ENCODE peak calls at places on chromosomes 7 and 10, in four cellular contexts. W is breast epithelium, F is right atrium auricular region, E is heart right ventricle. M is an unnamed sample.

GRCh38 chr10:97726636-97727178 is 10.2 kb upstream of the ZFYVE27 start:
- DNase-seq in E (no peak), W (no peak), F (no peak), M (no peak)

GRCh38 chr7:112010994-112011393 is 195.2 kb downstream of the DOCK4 start:
- DNase-seq in F (no peak), E (no peak), W (no peak), M (no peak)

GRCh38 chr7:142771353-142771723 is 568 bp downstream of the PRSS2 start:
- DNase-seq in F (no peak), W (no peak), E (no peak), M (no peak)

GRCh38 chr7:158355456-158356065 is 232.1 kb downstream of the PTPRN2 start:
- DNase-seq in E (no peak), F (peak; percentile 43), W (no peak), M (no peak)

GRCh38 chr10:124560377-124560776 is 98.8 kb downstream of the LHPP start:
- DNase-seq in F (peak; percentile 77), W (no peak), E (peak; percentile 56), M (no peak)

GRCh38 chr10:79483299-79483698 is 29.0 kb upstream of the EIF5AL1 start:
- DNase-seq in F (no peak), E (no peak), W (no peak), M (no peak)

GRCh38 chr7:111198255-111198654 is 107.3 kb downstream of the LRRN3 start:
- DNase-seq in F (no peak), W (no peak), E (no peak), M (no peak)

GRCh38 chr7:17558558-17559332 is 260.3 kb downstream of the AHR start:
- DNase-seq in E (no peak), W (no peak), F (no peak), M (no peak)

GRCh38 chr10:33812586-33812985 is 478.1 kb upstream of the NRP1 start:
- DNase-seq in F (no peak), W (no peak), E (no peak), M (no peak)

GRCh38 chr10:131701131-131701947 is 199.5 kb upstream of the PPP2R2D start:
- DNase-seq in E (no peak), F (peak; percentile 43), W (no peak), M (no peak)

GRCh38 chr7:55641273-55641691 is 69.0 kb upstream of the VOPP1 start:
- DNase-seq in W (peak; percentile 54), F (no peak), E (no peak), M (no peak)

GRCh38 chr7:360454-361100 is 70.6 kb downstream of the FOXL3 start:
- DNase-seq in F (no peak), W (no peak), E (peak; percentile 6), M (peak; percentile 45)

GRCh38 chr7:56537952-56538351 is 421.7 kb upstream of the NUPR2 start:
- DNase-seq in F (no peak), W (peak; percentile 21), E (no peak), M (no peak)

GRCh38 chr7:51350195-51350896 is 33.7 kb upstream of the COBL start:
- DNase-seq in F (no peak), W (peak; percentile 64), E (no peak), M (no peak)

GRCh38 chr7:155738652-155739537 is 73.4 kb downstream of the SHH start:
- DNase-seq in W (peak; percentile 43), F (peak; percentile 71), E (peak; percentile 61), M (peak; percentile 62)

GRCh38 chr10:110357252-110357780 is 52.6 kb upstream of the SMNDC1 start:
- DNase-seq in E (no peak), F (no peak), W (no peak), M (peak; percentile 60)

GRCh38 chr7:36642414-36642813 is 81.9 kb downstream of the AOAH start:
- DNase-seq in W (no peak), F (no peak), E (no peak), M (no peak)

GRCh38 chr10:102814873-102815661 is 22.1 kb downstream of the CYP17A1 start:
- DNase-seq in F (peak; percentile 83), W (peak; percentile 36), E (peak; percentile 84), M (no peak)

GRCh38 chr10:104317195-104318095 is 20.8 kb downstream of the ITPRIP start:
- DNase-seq in E (no peak), W (no peak), F (no peak), M (no peak)

GRCh38 chr10:5293691-5294550 is 70.8 kb upstream of the UCN3 start:
- DNase-seq in E (peak; percentile 69), F (no peak), W (no peak), M (peak; percentile 76)

GRCh38 chr10:68516766-68517165 is 10.6 kb downstream of the SLC25A16 start:
- DNase-seq in E (no peak), W (no peak), F (no peak), M (no peak)

GRCh38 chr10:103067951-103068350 is 125.1 kb downstream of the NT5C2 start:
- DNase-seq in F (no peak), W (no peak), E (no peak), M (no peak)

DNA sequence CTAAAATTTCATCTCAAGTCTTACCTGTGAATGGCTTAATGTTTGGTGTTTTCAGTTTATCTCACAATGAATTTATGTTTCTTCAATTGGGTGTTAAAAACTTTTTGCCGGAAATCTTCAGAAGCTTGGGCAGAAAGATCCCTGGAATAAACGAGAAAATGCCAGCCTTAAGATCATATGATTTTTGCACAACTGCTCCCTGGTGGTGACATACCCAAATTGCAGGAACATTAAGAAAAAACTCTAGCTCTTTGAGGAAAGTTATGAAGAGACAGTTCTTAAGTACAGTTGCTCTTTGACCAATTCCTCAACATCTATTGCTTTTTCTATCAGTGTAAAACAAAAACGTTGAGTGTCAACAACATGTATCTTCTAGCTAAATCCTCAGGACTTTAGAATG is 48.2 kb upstream of the CREB5 start:
- DNase-seq in W (no peak), E (no peak), F (no peak), M (no peak)
- TF ChIP-seq CTCF in W (no peak), E (no peak), F (no peak), M (no peak)

DNA sequence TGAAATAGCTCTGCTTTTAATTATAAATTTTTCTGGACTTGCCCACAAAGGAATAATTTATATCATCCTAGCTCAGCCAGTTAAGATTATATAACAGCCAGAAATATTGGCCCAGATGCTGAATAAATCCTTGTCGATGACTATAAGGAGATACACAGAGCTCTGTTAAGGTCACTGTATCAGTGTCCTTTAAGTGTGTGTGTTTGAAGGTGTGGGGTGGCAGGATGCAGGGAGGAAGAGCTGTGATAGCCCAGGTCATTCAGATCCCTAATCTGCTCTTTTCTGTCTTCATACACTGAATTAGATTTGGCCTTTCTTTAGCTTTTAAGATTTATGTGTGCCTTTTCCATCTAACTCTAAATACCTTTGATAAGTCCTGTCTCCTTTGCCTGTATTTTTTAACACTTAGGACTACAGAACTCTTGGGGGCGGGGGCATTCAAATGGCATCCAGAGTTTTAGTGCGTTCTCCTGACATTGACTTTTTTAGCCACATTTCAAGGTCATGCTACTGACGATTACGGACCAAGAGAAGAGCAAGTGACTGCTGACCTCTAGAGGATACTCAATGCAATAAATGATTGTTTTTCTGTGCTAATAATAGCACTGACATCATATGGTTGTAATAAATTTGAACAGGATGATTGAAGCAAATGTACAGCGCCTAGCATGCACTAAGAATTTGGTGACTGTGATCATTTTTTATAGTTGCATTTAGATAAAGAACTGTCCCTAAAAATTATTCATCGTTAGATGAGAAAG is 172.3 kb downstream of the CACNB2 start:
- DNase-seq in E (no peak), F (no peak), W (no peak), M (no peak)
- TF ChIP-seq CTCF in E (peak; percentile 45), F (no peak), W (peak; percentile 21), M (no peak)

DNA sequence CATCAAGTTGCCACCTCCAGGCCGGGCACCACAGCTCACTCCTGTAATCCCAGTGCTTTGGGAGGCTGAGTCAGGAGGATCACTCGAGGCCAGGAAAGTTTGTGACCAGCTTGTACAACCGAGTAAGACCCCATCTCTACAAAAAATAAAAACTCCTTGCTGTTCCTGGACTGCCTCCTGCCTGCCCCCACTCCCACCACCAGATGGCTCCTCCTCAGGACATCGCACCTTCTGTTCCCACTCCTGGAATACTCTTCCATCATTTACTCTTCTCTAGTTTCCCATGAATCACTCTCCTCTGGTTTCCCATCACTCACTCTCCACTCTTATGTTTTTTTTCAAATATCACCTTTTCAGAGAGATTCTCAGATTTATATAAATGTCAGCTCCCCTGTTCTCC is 540.7 kb downstream of the CALN1 start:
- DNase-seq in E (no peak), F (no peak), W (no peak), M (no peak)
- TF ChIP-seq CTCF in E (peak; percentile 20), F (no peak), W (no peak), M (no peak)

GRCh38 chr10:108348215-108348614 is 1183.7 kb upstream of the SORCS1 start:
- DNase-seq in E (no peak), F (no peak), W (no peak), M (no peak)

GRCh38 chr10:108346066-108346465 is 1181.6 kb upstream of the SORCS1 start:
- DNase-seq in F (no peak), E (no peak), W (no peak), M (no peak)
- TF ChIP-seq CTCF in F (no peak), E (no peak), W (no peak), M (no peak)

DNA sequence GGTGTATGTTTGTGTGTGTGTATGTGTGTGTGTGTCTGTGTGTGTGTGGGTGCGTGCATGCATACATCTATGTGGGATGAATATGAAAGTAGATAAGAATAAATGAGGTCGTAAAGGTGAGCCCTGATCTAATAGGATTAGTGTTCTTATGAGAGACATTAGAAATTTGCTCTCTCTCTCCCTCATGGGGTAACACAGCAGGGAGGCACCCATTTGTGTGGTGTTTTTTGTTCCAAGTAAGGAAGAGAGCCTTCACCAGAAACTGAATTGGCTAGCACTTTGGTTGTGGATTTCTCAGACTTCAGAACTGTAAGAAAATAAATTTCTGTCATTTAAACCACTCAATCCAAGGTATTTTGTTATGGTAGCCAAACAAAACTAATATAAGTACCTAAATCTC is 353.7 kb upstream of the CHRM2 start:
- DNase-seq in F (no peak), W (no peak), E (no peak), M (no peak)
- TF ChIP-seq CTCF in F (no peak), W (no peak), E (no peak), M (no peak)

DNA sequence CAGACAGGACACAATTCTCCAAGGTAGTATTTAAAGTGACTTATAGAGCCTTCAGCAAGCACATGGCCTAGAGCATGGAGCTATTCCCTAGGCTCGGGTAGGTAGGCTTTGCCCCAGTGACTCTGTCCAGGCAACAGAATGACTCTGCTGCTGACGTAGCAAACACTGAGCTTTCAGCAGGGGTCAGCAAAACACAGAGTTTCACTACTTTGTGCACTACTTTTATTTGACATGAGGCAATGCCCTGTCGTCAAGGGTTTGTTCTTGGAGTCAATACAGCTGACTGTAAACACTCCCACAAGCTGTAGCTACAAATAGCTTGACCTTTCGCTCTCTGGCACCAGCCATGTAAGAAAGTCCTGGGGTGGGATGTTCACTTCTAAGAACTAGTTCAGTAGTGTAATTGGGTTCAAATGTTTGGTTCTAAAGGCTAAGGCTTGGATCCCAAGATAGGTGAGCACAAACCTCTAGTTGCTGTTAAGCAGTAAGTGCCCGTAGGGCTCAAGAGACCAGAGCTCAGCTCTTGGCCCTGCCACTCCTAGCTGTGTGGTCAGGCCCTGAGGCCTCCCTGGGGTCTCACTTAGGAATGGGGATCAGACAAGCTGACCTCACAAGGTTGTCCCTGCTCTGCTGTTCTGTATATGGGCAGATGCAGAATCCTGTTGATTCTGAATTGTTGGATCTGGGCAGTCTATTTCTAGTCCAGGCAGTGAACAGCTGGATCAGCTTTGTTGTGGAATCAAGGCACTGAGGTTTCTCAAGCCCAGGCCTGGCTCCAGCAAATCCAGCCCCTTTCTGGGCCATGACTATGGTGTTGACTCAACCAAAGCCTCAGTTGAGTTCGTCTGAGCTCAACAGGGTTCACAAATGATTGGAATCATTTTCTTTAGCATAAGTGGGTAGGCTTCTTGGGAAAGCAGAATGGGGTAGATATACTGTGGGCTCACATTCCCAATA is 10.7 kb downstream of the NODAL start:
- DNase-seq in F (peak; percentile 86), W (peak; percentile 32), E (peak; percentile 34), M (no peak)
- TF ChIP-seq CTCF in F (no peak), W (no peak), E (peak; percentile 44), M (no peak)

M was measured in CD4-positive, alpha-beta T cell.